ENCODE peak calls at places on chromosome 7, in ten cellular contexts. S is Panc1, A is adrenal gland, E is choroid plexus epithelial cell, J is stomach, Y is testis, X is right lobe of liver, W is fibroblast of lung, L is pancreas, D is bronchial epithelial cell. I is an unnamed sample.

GRCh38 chr7:6553460-6554044 is 2.3 kb upstream of the GRID2IP start:
- DNase-seq in S (no peak), A (no peak), E (no peak), J (no peak), Y (no peak), X (no peak), W (no peak), L (no peak), D (no peak), I (no peak)

GRCh38 chr7:138981332-138982203 is at the start of gene KIAA1549:
- DNase-seq in S (no peak), A (peak), E (peak), J (peak), Y (peak), X (peak), W (peak), L (peak), D (peak), I (peak)

GRCh38 chr7:76507723-76508406 is 2.5 kb upstream of the UPK3B start:
- DNase-seq in S (no peak), A (peak), E (peak), J (no peak), Y (no peak), X (no peak), W (no peak), L (no peak), D (peak), I (peak)

GRCh38 chr7:140121321-140121720 is 55.5 kb downstream of the KDM7A start:
- DNase-seq in S (no peak), A (no peak), E (peak), J (no peak), Y (no peak), X (no peak), W (peak), L (no peak), D (no peak), I (no peak)

GRCh38 chr7:45920543-45921380 is at the start of gene IGFBP3:
- DNase-seq in S (no peak), A (no peak), E (peak), J (no peak), Y (peak), X (peak), W (peak), L (peak), D (no peak), I (peak)

GRCh38 chr7:107435749-107436148 is 34.1 kb upstream of the GPR22 start:
- DNase-seq in S (no peak), A (no peak), E (no peak), J (no peak), Y (no peak), X (no peak), W (no peak), L (no peak), D (no peak), I (no peak)

GRCh38 chr7:24573008-24573553 is at the start of gene PALS2:
- DNase-seq in S (no peak), A (peak), E (peak), J (peak), Y (peak), X (peak), W (peak), L (peak), D (peak), I (peak)

GRCh38 chr7:123979876-123980275 is 53.0 kb downstream of the TMEM229A start:
- DNase-seq in S (no peak), A (no peak), E (peak), J (no peak), Y (no peak), X (no peak), W (peak), L (no peak), D (peak), I (peak)

GRCh38 chr7:132430863-132431822 is 145.1 kb downstream of the PLXNA4 start:
- DNase-seq in S (no peak), A (no peak), E (peak), J (no peak), Y (no peak), X (no peak), W (peak), L (no peak), D (peak), I (no peak)

GRCh38 chr7:102425639-102426267 is 7.6 kb upstream of the ORAI2 start:
- DNase-seq in S (no peak), A (peak), E (peak), J (peak), Y (no peak), X (peak), W (no peak), L (no peak), D (no peak), I (no peak)

GRCh38 chr7:152894295-152895170 is 135.0 kb downstream of the ACTR3B start:
- DNase-seq in S (no peak), A (peak), E (peak), J (no peak), Y (no peak), X (no peak), W (no peak), L (no peak), D (no peak), I (no peak)

GRCh38 chr7:148953676-148954075 is 69.6 kb upstream of the EZH2 start:
- DNase-seq in S (no peak), A (no peak), E (no peak), J (no peak), Y (no peak), X (no peak), W (no peak), L (no peak), D (no peak), I (no peak)

GRCh38 chr7:29488977-29489376 is 74.7 kb upstream of the PRR15 start:
- DNase-seq in S (no peak), A (no peak), E (peak), J (no peak), Y (no peak), X (no peak), W (peak), L (no peak), D (peak), I (peak)

GRCh38 chr7:30933124-30933893 is 21.7 kb downstream of the AQP1 start:
- DNase-seq in S (no peak), A (peak), E (no peak), J (no peak), Y (no peak), X (no peak), W (no peak), L (no peak), D (no peak), I (no peak)

GRCh38 chr7:92939793-92940360 is 103.5 kb upstream of the CDK6 start:
- DNase-seq in S (no peak), A (no peak), E (no peak), J (no peak), Y (no peak), X (no peak), W (no peak), L (no peak), D (no peak), I (no peak)

GRCh38 chr7:99860281-99861127 is 16.3 kb downstream of the OR2AE1 start:
- DNase-seq in S (no peak), A (peak), E (peak), J (no peak), Y (no peak), X (peak), W (peak), L (no peak), D (peak), I (peak)

GRCh38 chr7:23490357-23491131 is 20.3 kb upstream of the IGF2BP3 start:
- DNase-seq in S (no peak), A (peak), E (peak), J (no peak), Y (peak), X (peak), W (peak), L (peak), D (no peak), I (no peak)

GRCh38 chr7:133984023-133984422 is 143.1 kb upstream of the LRGUK start:
- DNase-seq in S (no peak), A (no peak), E (peak), J (no peak), Y (no peak), X (no peak), W (peak), L (no peak), D (peak), I (peak)

GRCh38 chr7:128236924-128237586 is 4.0 kb upstream of the LEP start:
- DNase-seq in S (peak), A (no peak), E (peak), J (no peak), Y (no peak), X (no peak), W (peak), L (no peak), D (peak), I (peak)

GRCh38 chr7:220151-220841 is 27.9 kb downstream of the FAM20C start:
- DNase-seq in S (no peak), A (no peak), E (peak), J (no peak), Y (no peak), X (no peak), W (no peak), L (no peak), D (peak), I (no peak)

GRCh38 chr7:44819292-44819691 is 22.8 kb downstream of the PPIA start:
- DNase-seq in S (no peak), A (no peak), E (no peak), J (no peak), Y (no peak), X (no peak), W (no peak), L (no peak), D (no peak), I (no peak)

GRCh38 chr7:103656221-103656620 is 210.2 kb upstream of the SLC26A5 start:
- DNase-seq in S (no peak), A (no peak), E (no peak), J (no peak), Y (no peak), X (no peak), W (no peak), L (no peak), D (no peak), I (no peak)

GRCh38 chr7:11341285-11341944 is 367.7 kb downstream of the PHF14 start:
- DNase-seq in S (no peak), A (no peak), E (peak), J (no peak), Y (peak), X (no peak), W (peak), L (no peak), D (peak), I (peak)

GRCh38 chr7:28678421-28678965 is 266.2 kb downstream of the CREB5 start:
- DNase-seq in S (no peak), A (no peak), E (peak), J (no peak), Y (no peak), X (no peak), W (peak), L (no peak), D (peak), I (peak)

GRCh38 chr7:130912910-130913720 is 179.1 kb upstream of the KLF14 start:
- DNase-seq in S (peak), A (peak), E (peak), J (peak), Y (no peak), X (peak), W (peak), L (no peak), D (peak), I (peak)

GRCh38 chr7:128268233-128268632 is 27.2 kb downstream of the LEP start:
- DNase-seq in S (no peak), A (no peak), E (no peak), J (no peak), Y (no peak), X (no peak), W (no peak), L (no peak), D (no peak), I (no peak)

GRCh38 chr7:156547884-156548561 is 92.6 kb upstream of the RNF32 start:
- DNase-seq in S (no peak), A (no peak), E (no peak), J (no peak), Y (no peak), X (no peak), W (no peak), L (no peak), D (no peak), I (no peak)

GRCh38 chr7:69871886-69872592 is 273.8 kb downstream of the AUTS2 start:
- DNase-seq in S (no peak), A (peak), E (peak), J (no peak), Y (peak), X (peak), W (no peak), L (no peak), D (no peak), I (no peak)

GRCh38 chr7:102431617-102432298 is 1.6 kb upstream of the ORAI2 start:
- DNase-seq in S (no peak), A (peak), E (no peak), J (no peak), Y (no peak), X (no peak), W (no peak), L (no peak), D (peak), I (peak)

GRCh38 chr7:151006590-151007300 is 15.9 kb downstream of the NOS3 start:
- DNase-seq in S (no peak), A (no peak), E (no peak), J (no peak), Y (no peak), X (no peak), W (no peak), L (no peak), D (no peak), I (no peak)

GRCh38 chr7:104206841-104207240 is 972 bp downstream of the ORC5 start:
- DNase-seq in S (no peak), A (no peak), E (no peak), J (no peak), Y (no peak), X (no peak), W (no peak), L (no peak), D (no peak), I (peak)

GRCh38 chr7:122027058-122027457 is 117.0 kb downstream of the AASS start:
- DNase-seq in S (no peak), A (no peak), E (no peak), J (no peak), Y (no peak), X (no peak), W (no peak), L (no peak), D (no peak), I (no peak)

GRCh38 chr7:107946881-107947280 is 55.9 kb downstream of the DLD start:
- DNase-seq in S (no peak), A (no peak), E (no peak), J (no peak), Y (no peak), X (no peak), W (peak), L (no peak), D (no peak), I (peak)

DNA sequence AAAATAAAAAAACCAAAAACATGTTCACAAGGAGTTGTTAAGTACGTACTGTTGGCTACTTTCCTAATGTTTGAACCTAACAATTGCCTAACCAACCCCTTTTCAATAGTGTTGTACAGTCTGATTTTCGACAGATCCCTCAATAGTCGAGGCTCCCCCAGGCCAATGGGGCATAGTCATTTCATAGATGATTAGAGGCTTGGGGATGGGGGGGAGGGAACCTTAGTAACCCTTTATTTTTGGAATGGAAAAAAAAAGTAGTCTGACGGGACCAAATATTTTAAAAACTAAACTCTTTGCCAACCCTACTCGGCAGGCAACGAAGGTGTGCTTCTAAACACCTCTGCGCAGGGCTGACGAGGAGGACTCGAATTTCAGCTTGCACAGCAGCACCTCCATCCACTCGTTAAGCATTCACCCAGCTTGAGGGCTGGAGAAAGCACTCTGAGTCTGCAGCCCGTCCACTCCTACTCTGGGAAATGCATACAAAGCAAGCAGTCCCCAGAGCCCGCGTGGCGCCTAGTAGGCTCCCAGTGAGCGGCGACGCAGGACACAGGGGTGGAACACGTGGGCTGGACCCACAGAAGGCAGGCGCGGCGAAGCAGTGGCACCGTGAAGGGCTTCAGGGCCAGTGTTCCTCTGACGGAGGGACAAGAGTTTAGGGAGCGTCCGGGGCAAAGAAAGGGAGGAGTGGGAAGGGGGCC is 892 bp downstream of the PUS7 start:
- DNase-seq in S (no peak), A (peak), E (peak), J (peak), Y (peak), X (peak), W (peak), L (peak), D (peak), I (peak)
- TF ChIP-seq CTCF in S (no peak), A (no peak), E (no peak), J (no peak), Y (no peak), X (no peak), W (no peak), L (no peak), D (no peak), I (no peak)

GRCh38 chr7:51276091-51276605 is 40.5 kb downstream of the COBL start:
- DNase-seq in S (no peak), A (no peak), E (no peak), J (no peak), Y (no peak), X (no peak), W (no peak), L (no peak), D (no peak), I (no peak)
- H3K4me3 ChIP-seq in S (no peak), A (no peak), E (no peak), J (no peak), Y (no peak), X (no peak), W (no peak), L (no peak), D (no peak), I (no peak)

GRCh38 chr7:117673839-117674238 is 194.0 kb downstream of the CFTR start:
- DNase-seq in S (no peak), A (no peak), E (peak), J (no peak), Y (no peak), X (no peak), W (peak), L (no peak), D (peak), I (peak)
- TF ChIP-seq CTCF in S (peak), A (no peak), E (peak), J (no peak), Y (peak), X (peak), W (peak), L (no peak), D (peak), I (peak)

GRCh38 chr7:2634265-2635145 is 2.7 kb downstream of the TTYH3 start:
- DNase-seq in S (no peak), A (no peak), E (no peak), J (no peak), Y (no peak), X (no peak), W (no peak), L (no peak), D (no peak), I (no peak)
- H3K4me3 ChIP-seq in S (peak), A (no peak), E (peak), J (peak), Y (no peak), X (no peak), W (peak), L (no peak), D (peak), I (peak)

GRCh38 chr7:101154693-101155102 is 422 bp downstream of the AP1S1 start:
- DNase-seq in S (no peak), A (no peak), E (no peak), J (no peak), Y (no peak), X (no peak), W (no peak), L (no peak), D (no peak), I (no peak)

GRCh38 chr7:101156277-101156676 is 2.0 kb downstream of the AP1S1 start:
- DNase-seq in S (no peak), A (no peak), E (peak), J (no peak), Y (no peak), X (no peak), W (no peak), L (no peak), D (no peak), I (no peak)

GRCh38 chr7:101155303-101155702 is 1.0 kb downstream of the AP1S1 start:
- DNase-seq in S (no peak), A (no peak), E (no peak), J (no peak), Y (no peak), X (no peak), W (no peak), L (no peak), D (no peak), I (no peak)

GRCh38 chr7:101151908-101152651 is 2.2 kb upstream of the AP1S1 start:
- DNase-seq in S (no peak), A (no peak), E (no peak), J (no peak), Y (no peak), X (no peak), W (no peak), L (no peak), D (no peak), I (no peak)

GRCh38 chr7:101153969-101154692 is at the start of gene AP1S1:
- DNase-seq in S (peak), A (peak), E (peak), J (peak), Y (peak), X (peak), W (peak), L (peak), D (peak), I (peak)
- TF ChIP-seq CTCF in S (no peak), A (no peak), E (no peak), J (no peak), Y (no peak), X (no peak), W (no peak), L (no peak), D (no peak), I (no peak)

GRCh38 chr7:2518737-2519118 is 846 bp upstream of the LFNG start:
- DNase-seq in S (no peak), A (no peak), E (no peak), J (no peak), Y (no peak), X (no peak), W (no peak), L (no peak), D (no peak), I (no peak)

GRCh38 chr7:2519119-2519930 is at the start of gene LFNG:
- DNase-seq in S (no peak), A (peak), E (peak), J (peak), Y (peak), X (peak), W (peak), L (peak), D (peak), I (peak)

GRCh38 chr7:2520808-2521146 is 1.2 kb downstream of the LFNG start:
- DNase-seq in S (no peak), A (no peak), E (no peak), J (no peak), Y (no peak), X (no peak), W (no peak), L (peak), D (no peak), I (peak)

GRCh38 chr7:2521341-2521745 is 1.8 kb downstream of the LFNG start:
- DNase-seq in S (no peak), A (no peak), E (no peak), J (no peak), Y (no peak), X (no peak), W (no peak), L (no peak), D (no peak), I (no peak)

GRCh38 chr7:2520131-2520807 is 695 bp downstream of the LFNG start:
- DNase-seq in S (no peak), A (no peak), E (no peak), J (no peak), Y (peak), X (no peak), W (no peak), L (peak), D (no peak), I (peak)
- H3K4me3 ChIP-seq in S (peak), A (no peak), E (peak), J (peak), Y (peak), X (peak), W (peak), L (peak), D (peak), I (peak)

GRCh38 chr7:21568762-21569161 is 25.9 kb downstream of the DNAH11 start:
- DNase-seq in S (no peak), A (no peak), E (peak), J (no peak), Y (no peak), X (no peak), W (no peak), L (no peak), D (peak), I (no peak)
- TF ChIP-seq CTCF in S (peak), A (peak), E (peak), J (no peak), Y (peak), X (peak), W (peak), L (no peak), D (peak), I (peak)